ENCODE peak calls at places on chromosomes 6 and 20, in eight cellular contexts. C is fibroblast of lung, T is esophagus muscularis mucosa, X is Calu3, W is HCT116, V is mesothelial cell of epicardium, P is ovary, Z is bronchial epithelial cell. D is an unnamed sample.

GRCh38 chr20:12835999-12836398 is 172.8 kb upstream of the SPTLC3 start:
- DNase-seq in C (no peak), T (no peak), X (no peak), W (no peak), V (no peak), P (no peak), Z (peak), D (peak)

GRCh38 chr6:18491303-18492090 is 104.3 kb downstream of the RNF144B start:
- DNase-seq in C (peak), T (peak), X (peak), W (no peak), V (no peak), P (no peak), Z (peak), D (peak)

GRCh38 chr6:35363293-35363750 is 21.0 kb downstream of the PPARD start:
- DNase-seq in C (peak), T (no peak), X (no peak), W (no peak), V (no peak), P (no peak), Z (no peak), D (no peak)

GRCh38 chr20:49646528-49646927 is 67.2 kb downstream of the B4GALT5 start:
- DNase-seq in C (no peak), T (no peak), X (no peak), W (no peak), V (no peak), P (no peak), Z (no peak), D (no peak)

GRCh38 chr20:25467441-25467840 is 60.0 kb downstream of the GINS1 start:
- DNase-seq in C (no peak), T (no peak), X (no peak), W (no peak), V (no peak), P (no peak), Z (no peak), D (no peak)

GRCh38 chr20:2399390-2399789 is 18.7 kb downstream of the TGM6 start:
- DNase-seq in C (no peak), T (no peak), X (no peak), W (no peak), V (no peak), P (no peak), Z (no peak), D (no peak)

GRCh38 chr6:153162172-153162571 is 31.1 kb upstream of the RGS17 start:
- DNase-seq in C (peak), T (no peak), X (no peak), W (no peak), V (no peak), P (no peak), Z (peak), D (peak)

GRCh38 chr6:149140910-149141290 is 176.6 kb upstream of the TAB2 start:
- DNase-seq in C (no peak), T (no peak), X (no peak), W (no peak), V (no peak), P (no peak), Z (no peak), D (no peak)

GRCh38 chr6:20699402-20699801 is 165.1 kb downstream of the CDKAL1 start:
- DNase-seq in C (no peak), T (no peak), X (no peak), W (no peak), V (no peak), P (no peak), Z (peak), D (peak)

GRCh38 chr6:33959661-33960344 is 156.0 kb upstream of the MLN start:
- DNase-seq in C (no peak), T (no peak), X (no peak), W (no peak), V (no peak), P (no peak), Z (peak), D (peak)

GRCh38 chr20:53884859-53885654 is 185.3 kb downstream of the BCAS1 start:
- DNase-seq in C (peak), T (no peak), X (no peak), W (no peak), V (no peak), P (no peak), Z (peak), D (peak)

GRCh38 chr6:30824698-30825097 is 59.6 kb upstream of the DDR1 start:
- DNase-seq in C (no peak), T (no peak), X (no peak), W (no peak), V (no peak), P (no peak), Z (no peak), D (no peak)

GRCh38 chr6:132359891-132360290 is 41.4 kb downstream of the MOXD1 start:
- DNase-seq in C (no peak), T (no peak), X (no peak), W (no peak), V (no peak), P (no peak), Z (no peak), D (no peak)

GRCh38 chr6:155473741-155474140 is 18.1 kb upstream of the NOX3 start:
- DNase-seq in C (peak), T (no peak), X (no peak), W (no peak), V (no peak), P (no peak), Z (no peak), D (no peak)

GRCh38 chr20:44247676-44248419 is 740 bp downstream of the GDAP1L1 start:
- DNase-seq in C (peak), T (no peak), X (peak), W (no peak), V (peak), P (peak), Z (peak), D (peak)

GRCh38 chr6:150231456-150231855 is 88.6 kb downstream of the PPP1R14C start:
- DNase-seq in C (peak), T (no peak), X (no peak), W (no peak), V (no peak), P (no peak), Z (peak), D (peak)

GRCh38 chr6:91659881-91660280 is 1073.0 kb upstream of the MAP3K7 start:
- DNase-seq in C (no peak), T (no peak), X (no peak), W (no peak), V (no peak), P (no peak), Z (no peak), D (no peak)

GRCh38 chr6:42084889-42085288 is 34.6 kb downstream of the TAF8 start:
- DNase-seq in C (no peak), T (no peak), X (no peak), W (no peak), V (no peak), P (no peak), Z (no peak), D (no peak)

GRCh38 chr6:157261606-157262005 is 61.7 kb downstream of the TMEM242 start:
- DNase-seq in C (no peak), T (no peak), X (no peak), W (no peak), V (no peak), P (no peak), Z (no peak), D (no peak)

GRCh38 chr20:25491446-25492038 is 84.1 kb downstream of the GINS1 start:
- DNase-seq in C (no peak), T (no peak), X (no peak), W (no peak), V (no peak), P (peak), Z (no peak), D (no peak)

GRCh38 chr20:19401096-19401495 is 188.7 kb downstream of the SLC24A3 start:
- DNase-seq in C (no peak), T (peak), X (no peak), W (no peak), V (no peak), P (no peak), Z (no peak), D (no peak)

GRCh38 chr6:30163090-30163917 is at the start of gene TRIM15:
- DNase-seq in C (no peak), T (peak), X (peak), W (peak), V (no peak), P (no peak), Z (peak), D (peak)

GRCh38 chr6:72348926-72349325 is 272.9 kb upstream of the KCNQ5 start:
- DNase-seq in C (peak), T (no peak), X (no peak), W (no peak), V (no peak), P (no peak), Z (peak), D (peak)

GRCh38 chr20:40767530-40767924 is 78.5 kb upstream of the MAFB start:
- DNase-seq in C (no peak), T (no peak), X (no peak), W (no peak), V (no peak), P (no peak), Z (no peak), D (no peak)

GRCh38 chr6:140774080-140774505 is 1358.6 kb upstream of the GJE1 start:
- DNase-seq in C (peak), T (no peak), X (peak), W (peak), V (no peak), P (no peak), Z (peak), D (peak)

GRCh38 chr20:57756213-57756612 is 46.4 kb upstream of the PMEPA1 start:
- DNase-seq in C (no peak), T (no peak), X (no peak), W (no peak), V (no peak), P (no peak), Z (no peak), D (no peak)

GRCh38 chr20:37363221-37364012 is 17.5 kb downstream of the SRC start:
- DNase-seq in C (no peak), T (no peak), X (no peak), W (no peak), V (no peak), P (no peak), Z (no peak), D (no peak)

GRCh38 chr20:43904195-43904594 is 10.5 kb upstream of the TOX2 start:
- DNase-seq in C (no peak), T (peak), X (peak), W (no peak), V (no peak), P (no peak), Z (no peak), D (no peak)

GRCh38 chr6:45727824-45728449 is 287.7 kb downstream of the CLIC5 start:
- DNase-seq in C (no peak), T (no peak), X (no peak), W (no peak), V (no peak), P (no peak), Z (no peak), D (no peak)

GRCh38 chr20:56389807-56390206 is 2.2 kb downstream of the AURKA start:
- DNase-seq in C (no peak), T (peak), X (no peak), W (no peak), V (no peak), P (no peak), Z (no peak), D (no peak)

GRCh38 chr6:134373282-134373922 is 55.5 kb upstream of the SGK1 start:
- DNase-seq in C (peak), T (peak), X (peak), W (no peak), V (no peak), P (no peak), Z (peak), D (peak)

GRCh38 chr6:148487461-148487860 is 144.8 kb downstream of the SASH1 start:
- DNase-seq in C (no peak), T (peak), X (no peak), W (no peak), V (no peak), P (no peak), Z (no peak), D (no peak)

GRCh38 chr6:2209226-2209809 is 36.1 kb downstream of the GMDS start:
- DNase-seq in C (peak), T (no peak), X (peak), W (peak), V (no peak), P (no peak), Z (peak), D (peak)

GRCh38 chr20:56554869-56555268 is 21.8 kb downstream of the FAM209B start:
- DNase-seq in C (peak), T (no peak), X (peak), W (peak), V (no peak), P (no peak), Z (peak), D (peak)

GRCh38 chr6:43391448-43392031 is 22.1 kb upstream of the ZNF318 start:
- DNase-seq in C (peak), T (no peak), X (no peak), W (no peak), V (peak), P (no peak), Z (no peak), D (no peak)

GRCh38 chr6:43383021-43383667 is 13.7 kb upstream of the ZNF318 start:
- DNase-seq in C (peak), T (no peak), X (no peak), W (no peak), V (no peak), P (no peak), Z (peak), D (peak)

GRCh38 chr6:43389713-43390265 is 20.3 kb upstream of the ZNF318 start:
- DNase-seq in C (no peak), T (no peak), X (no peak), W (no peak), V (no peak), P (no peak), Z (no peak), D (no peak)

DNA sequence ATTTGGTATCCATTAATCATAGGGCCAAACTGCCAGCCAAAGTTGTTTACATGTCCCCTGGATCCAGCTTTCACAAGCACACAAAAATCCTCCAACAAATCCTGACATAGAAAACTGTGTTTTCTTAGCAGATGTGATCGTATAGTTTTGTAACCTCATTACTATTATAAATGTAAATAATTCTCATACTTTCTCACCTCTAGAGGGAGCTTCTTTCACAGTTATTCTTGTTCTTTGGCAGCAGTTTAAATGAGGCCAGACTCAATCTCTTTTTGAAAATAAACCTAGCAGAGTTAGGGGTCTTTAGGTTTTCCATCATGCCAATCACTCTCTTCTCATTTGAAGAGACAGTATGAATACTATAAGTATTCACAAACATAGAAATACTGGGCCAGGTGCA is 17.0 kb upstream of the ZNF318 start:
- DNase-seq in C (peak), T (no peak), X (no peak), W (no peak), V (no peak), P (no peak), Z (no peak), D (peak)
- TF ChIP-seq CTCF in C (no peak), T (no peak), X (no peak), W (peak), V (peak), P (peak), Z (no peak), D (peak)

GRCh38 chr20:59499863-59500262 is 104.5 kb upstream of the PHACTR3 start:
- DNase-seq in C (no peak), T (no peak), X (no peak), W (no peak), V (no peak), P (no peak), Z (no peak), D (no peak)
- TF ChIP-seq CTCF in C (no peak), T (no peak), X (no peak), W (no peak), V (no peak), P (no peak), Z (no peak), D (no peak)

DNA sequence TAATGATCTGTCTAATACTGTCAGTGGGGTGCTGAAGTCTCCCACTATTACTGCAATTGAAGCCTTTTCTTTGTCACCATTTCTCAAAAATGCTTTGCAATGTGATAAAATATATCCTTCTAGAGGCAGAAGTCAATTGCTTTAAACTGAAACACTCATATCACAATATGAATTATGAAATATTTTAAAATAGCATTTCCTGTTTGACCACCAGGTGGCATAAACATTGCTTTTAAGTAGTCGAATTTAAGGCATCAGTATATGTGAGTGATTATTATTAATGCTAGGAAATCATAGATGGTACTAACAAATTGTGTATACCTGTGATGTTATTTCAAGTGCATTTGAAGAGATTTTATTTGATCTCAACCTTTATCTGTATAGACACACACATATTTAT is 87.5 kb downstream of the MEI4 start:
- DNase-seq in C (peak), T (no peak), X (no peak), W (peak), V (no peak), P (no peak), Z (peak), D (peak)
- TF ChIP-seq CTCF in C (no peak), T (peak), X (peak), W (peak), V (peak), P (no peak), Z (no peak), D (peak)

GRCh38 chr6:88761237-88762031 is 202.0 kb downstream of the RNGTT start:
- DNase-seq in C (no peak), T (no peak), X (no peak), W (no peak), V (no peak), P (no peak), Z (no peak), D (no peak)
- TF ChIP-seq CTCF in C (no peak), T (no peak), X (no peak), W (peak), V (no peak), P (no peak), Z (no peak), D (no peak)

DNA sequence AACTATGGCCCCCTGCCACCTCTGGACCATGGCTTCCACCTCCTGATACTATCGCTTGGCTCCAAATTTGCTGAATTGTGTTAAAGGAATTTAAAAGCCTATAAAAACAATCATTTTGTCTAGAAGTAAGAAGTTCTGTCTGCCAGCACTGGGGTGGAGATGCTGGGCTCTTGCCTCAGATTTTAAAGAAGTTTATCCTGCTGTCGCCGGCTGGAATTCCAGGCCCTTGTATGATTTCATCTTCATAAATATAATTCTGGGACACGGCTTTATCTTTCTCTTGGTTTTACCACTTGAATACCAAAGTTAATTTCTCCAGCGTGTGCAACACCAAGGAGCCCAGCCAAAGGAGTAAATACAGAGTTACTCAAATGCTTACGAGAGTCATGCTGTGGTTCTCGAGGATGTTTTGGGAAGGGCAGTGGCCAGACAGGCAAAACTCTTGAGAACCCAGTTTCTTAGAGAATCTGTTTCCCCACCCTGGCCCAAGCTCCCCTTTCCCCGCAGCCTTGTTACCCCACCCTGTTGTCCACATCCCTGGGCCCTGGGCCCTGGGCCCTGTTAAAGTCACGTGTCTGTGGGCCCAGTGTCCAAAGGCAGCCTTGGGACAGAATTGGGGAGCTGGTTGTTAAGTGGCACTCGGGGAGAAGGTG is 31.9 kb downstream of the C6orf89 start:
- DNase-seq in C (peak), T (no peak), X (no peak), W (no peak), V (no peak), P (peak), Z (no peak), D (no peak)
- TF ChIP-seq CTCF in C (no peak), T (no peak), X (no peak), W (no peak), V (no peak), P (no peak), Z (no peak), D (no peak)

GRCh38 chr6:170150590-170150945 is 140.3 kb downstream of the DLL1 start:
- DNase-seq in C (no peak), T (no peak), X (no peak), W (no peak), V (no peak), P (no peak), Z (no peak), D (no peak)
- TF ChIP-seq CTCF in C (no peak), T (no peak), X (no peak), W (no peak), V (no peak), P (no peak), Z (no peak), D (no peak)